ENCODE peak calls at places on chromosomes 4 and X, in seven cellular contexts. Q is choroid plexus epithelial cell; I is NCI-H2171; E is kidney glomerular epithelial cell; L is NCI-H1092; G is activated naive CD8-positive, alpha-beta T cell treated with anti-CD3 and anti-CD28 coated beads, Interleukin-2, amount 50 U/mL, for 24 hours; T is stimulated activated naive CD4-positive, alpha-beta T cell. W is an unnamed sample.
A peak's percentile ranks its signal among the peaks of the same experiment; 100 is the strongest.

GRCh38 chr4:167119392-167119791 is 114.9 kb downstream of the SPOCK3 start:
- DNase-seq in Q (no peak), I (no peak), E (no peak), L (no peak), G (no peak), T (no peak), W (no peak)

GRCh38 chr4:174260099-174260498 is 23.4 kb downstream of the FBXO8 start:
- DNase-seq in Q (peak; percentile 92), I (no peak), E (peak; percentile 77), L (no peak), G (no peak), T (no peak), W (no peak)

GRCh38 chr4:77040856-77041576 is 34.8 kb downstream of the CCNI start:
- DNase-seq in Q (peak; percentile 47), I (no peak), E (no peak), L (no peak), G (no peak), T (no peak), W (no peak)

GRCh38 chr4:159498371-159499115 is 395.7 kb downstream of the RAPGEF2 start:
- DNase-seq in Q (no peak), I (no peak), E (no peak), L (peak; percentile 51), G (no peak), T (no peak), W (no peak)

GRCh38 chr4:4860381-4860802 is 927 bp downstream of the MSX1 start:
- DNase-seq in Q (no peak), I (no peak), E (no peak), L (no peak), G (no peak), T (no peak), W (peak; percentile 57)

GRCh38 chr4:165288639-165289428 is 38.6 kb upstream of the MSMO1 start:
- DNase-seq in Q (peak; percentile 90), I (no peak), E (peak; percentile 44), L (no peak), G (no peak), T (no peak), W (no peak)

GRCh38 chrX:39969099-39969825 is 128.5 kb downstream of the BCOR start:
- DNase-seq in Q (peak; percentile 16), I (peak; percentile 53), E (no peak), L (peak; percentile 82), G (peak; percentile 6), T (peak; percentile 21), W (no peak)

GRCh38 chr4:138263438-138263837 is 21.3 kb upstream of the SLC7A11 start:
- DNase-seq in Q (peak; percentile 51), I (no peak), E (no peak), L (no peak), G (no peak), T (no peak), W (no peak)

GRCh38 chrX:40120838-40121580 is 23.3 kb upstream of the BCOR start:
- DNase-seq in Q (no peak), I (no peak), E (no peak), L (no peak), G (no peak), T (no peak), W (no peak)

GRCh38 chrX:137748827-137749226 is 182.9 kb downstream of the ZIC3 start:
- DNase-seq in Q (no peak), I (no peak), E (no peak), L (peak; percentile 33), G (no peak), T (no peak), W (no peak)

GRCh38 chr4:25797136-25797535 is 65.7 kb downstream of the SEL1L3 start:
- DNase-seq in Q (no peak), I (peak; percentile 1), E (no peak), L (no peak), G (no peak), T (no peak), W (no peak)

GRCh38 chrX:72634321-72634720 is 61.7 kb upstream of the HDAC8 start:
- DNase-seq in Q (peak; percentile 19), I (no peak), E (no peak), L (no peak), G (no peak), T (no peak), W (no peak)

GRCh38 chr4:98506462-98507132 is 151.8 kb downstream of the TSPAN5 start:
- DNase-seq in Q (peak; percentile 30), I (no peak), E (no peak), L (no peak), G (no peak), T (no peak), W (peak; percentile 22)

GRCh38 chrX:53831662-53832635 is 145.4 kb upstream of the HUWE1 start:
- DNase-seq in Q (peak; percentile 53), I (no peak), E (peak; percentile 17), L (peak; percentile 16), G (peak; percentile 36), T (peak; percentile 32), W (peak; percentile 22)

GRCh38 chr4:118756958-118757357 is 71.8 kb downstream of the METTL14 start:
- DNase-seq in Q (no peak), I (no peak), E (no peak), L (no peak), G (no peak), T (no peak), W (no peak)

GRCh38 chr4:116480486-116480990 is 604.8 kb downstream of the TRAM1L1 start:
- DNase-seq in Q (no peak), I (no peak), E (no peak), L (no peak), G (no peak), T (no peak), W (peak; percentile 52)

GRCh38 chr4:72701987-72702819 is 133.2 kb upstream of the ADAMTS3 start:
- DNase-seq in Q (peak; percentile 85), I (no peak), E (peak; percentile 73), L (peak; percentile 20), G (peak; percentile 28), T (peak; percentile 26), W (peak; percentile 65)

GRCh38 chr4:101205878-101206277 is 141.4 kb downstream of the PPP3CA start:
- DNase-seq in Q (peak; percentile 63), I (no peak), E (peak; percentile 25), L (no peak), G (peak; percentile 39), T (peak; percentile 19), W (no peak)

GRCh38 chrX:69124108-69124507 is 41.1 kb downstream of the PJA1 start:
- DNase-seq in Q (peak; percentile 48), I (no peak), E (no peak), L (no peak), G (no peak), T (no peak), W (no peak)